ENCODE peak calls at places on chromosomes 3 and 15, in five cellular contexts. R, S, W, I and B are unnamed samples.

GRCh38 chr3:101066776-101067175 is 73.6 kb upstream of the ABI3BP start:
- DNase-seq in R (peak), S (no peak), W (no peak), I (no peak), B (peak)

GRCh38 chr3:131896285-131896684 is 138.5 kb downstream of the CPNE4 start:
- DNase-seq in R (no peak), S (no peak), W (no peak), I (no peak), B (no peak)

GRCh38 chr3:45029661-45030060 is 3.6 kb downstream of the CLEC3B start:
- DNase-seq in R (peak), S (no peak), W (no peak), I (peak), B (peak)

GRCh38 chr3:180335056-180335455 is 266.9 kb upstream of the TTC14 start:
- DNase-seq in R (no peak), S (no peak), W (no peak), I (no peak), B (no peak)

GRCh38 chr15:38854506-38854905 is 289.9 kb upstream of the RASGRP1 start:
- DNase-seq in R (no peak), S (no peak), W (no peak), I (no peak), B (no peak)

GRCh38 chr3:158845748-158846350 is 44.0 kb downstream of the MFSD1 start:
- DNase-seq in R (peak), S (no peak), W (peak), I (no peak), B (peak)

GRCh38 chr3:129549006-129549800 is 6.2 kb downstream of the H1-8 start:
- DNase-seq in R (no peak), S (no peak), W (no peak), I (no peak), B (peak)

GRCh38 chr3:139534992-139535879 is 4.3 kb downstream of the RBP1 start:
- DNase-seq in R (peak), S (peak), W (no peak), I (peak), B (peak)

GRCh38 chr3:72887378-72887722 is 496 bp upstream of the GXYLT2 start:
- DNase-seq in R (no peak), S (no peak), W (no peak), I (no peak), B (peak)

GRCh38 chr3:160665784-160666526 is 11.0 kb upstream of the ARL14 start:
- DNase-seq in R (peak), S (peak), W (no peak), I (no peak), B (peak)

GRCh38 chr3:56361731-56362130 is 106.5 kb downstream of the ERC2 start:
- DNase-seq in R (no peak), S (no peak), W (no peak), I (no peak), B (no peak)

GRCh38 chr3:194772241-194773000 is 86.7 kb downstream of the FAM43A start:
- DNase-seq in R (no peak), S (no peak), W (no peak), I (no peak), B (no peak)

GRCh38 chr15:85831415-85832113 is 36.8 kb upstream of the KLHL25 start:
- DNase-seq in R (peak), S (no peak), W (peak), I (peak), B (peak)

GRCh38 chr3:175179055-175179454 is 319.9 kb downstream of the NAALADL2 start:
- DNase-seq in R (no peak), S (no peak), W (no peak), I (no peak), B (no peak)

GRCh38 chr3:81699921-81700320 is 61.5 kb downstream of the GBE1 start:
- DNase-seq in R (no peak), S (no peak), W (no peak), I (no peak), B (no peak)

GRCh38 chr15:57911247-57911646 is 154.3 kb downstream of the ALDH1A2 start:
- DNase-seq in R (peak), S (no peak), W (no peak), I (no peak), B (peak)

GRCh38 chr3:173586176-173586575 is 188.6 kb downstream of the NLGN1 start:
- DNase-seq in R (no peak), S (no peak), W (no peak), I (no peak), B (no peak)

GRCh38 chr3:11001020-11001657 is 8.6 kb downstream of the SLC6A1 start:
- DNase-seq in R (no peak), S (no peak), W (no peak), I (no peak), B (no peak)

GRCh38 chr3:138457863-138458735 is 23.7 kb downstream of the ESYT3 start:
- DNase-seq in R (no peak), S (no peak), W (no peak), I (no peak), B (no peak)

GRCh38 chr3:154886437-154886836 is 193.7 kb upstream of the MME start:
- DNase-seq in R (peak), S (peak), W (no peak), I (no peak), B (peak)

GRCh38 chr15:48370460-48370859 is 39.2 kb downstream of the DUT start:
- DNase-seq in R (peak), S (no peak), W (no peak), I (no peak), B (peak)

GRCh38 chr15:52280326-52281084 is 15.1 kb downstream of the MYO5C start:
- DNase-seq in R (no peak), S (no peak), W (no peak), I (no peak), B (no peak)

GRCh38 chr15:97521894-97522293 is 438.6 kb upstream of the ARRDC4 start:
- DNase-seq in R (no peak), S (no peak), W (no peak), I (no peak), B (peak)

GRCh38 chr3:134327594-134327975 is 46.7 kb downstream of the AMOTL2 start:
- DNase-seq in R (peak), S (no peak), W (no peak), I (no peak), B (peak)

GRCh38 chr3:121111914-121112612 is 204.1 kb downstream of the STXBP5L start:
- DNase-seq in R (no peak), S (no peak), W (no peak), I (no peak), B (no peak)

GRCh38 chr3:149462051-149462450 is 12.4 kb upstream of the TM4SF4 start:
- DNase-seq in R (no peak), S (no peak), W (no peak), I (no peak), B (no peak)

GRCh38 chr3:42750834-42751233 is 22.2 kb downstream of the CCDC13 start:
- DNase-seq in R (no peak), S (no peak), W (no peak), I (no peak), B (no peak)

GRCh38 chr15:80871801-80872327 is 92.7 kb downstream of the CEMIP start:
- DNase-seq in R (no peak), S (no peak), W (no peak), I (no peak), B (no peak)

GRCh38 chr3:58993547-58993946 is 56.3 kb downstream of the CFAP20DC start:
- DNase-seq in R (no peak), S (no peak), W (no peak), I (no peak), B (no peak)

GRCh38 chr3:195162033-195162669 is 108.8 kb downstream of the XXYLT1 start:
- DNase-seq in R (no peak), S (no peak), W (no peak), I (no peak), B (no peak)

GRCh38 chr3:46609944-46610722 is 2.2 kb upstream of the FAM240A start:
- DNase-seq in R (no peak), S (no peak), W (no peak), I (no peak), B (no peak)

GRCh38 chr3:197298341-197298857 is at the start of gene DLG1:
- DNase-seq in R (peak), S (peak), W (peak), I (peak), B (peak)

GRCh38 chr3:141456328-141456689 is 30.5 kb upstream of the RASA2 start:
- DNase-seq in R (peak), S (no peak), W (no peak), I (no peak), B (peak)

GRCh38 chr15:44798815-44799214 is 62.5 kb downstream of the TRIM69 start:
- DNase-seq in R (no peak), S (no peak), W (peak), I (no peak), B (peak)

GRCh38 chr3:101142160-101142559 is 148.9 kb upstream of the ABI3BP start:
- DNase-seq in R (no peak), S (no peak), W (no peak), I (no peak), B (no peak)

GRCh38 chr3:87333393-87333892 is 57.1 kb upstream of the POU1F1 start:
- DNase-seq in R (peak), S (peak), W (peak), I (no peak), B (peak)

GRCh38 chr3:127652246-127652995 is 20.3 kb upstream of the ABTB1 start:
- DNase-seq in R (peak), S (no peak), W (peak), I (no peak), B (peak)

GRCh38 chr3:119311191-119311925 is 17.2 kb downstream of the ARHGAP31 start:
- DNase-seq in R (peak), S (no peak), W (no peak), I (no peak), B (peak)
- H3K4me3 ChIP-seq in R (no peak), S (no peak), W (no peak), I (no peak), B (no peak)

GRCh38 chr3:14789221-14789620 is 29.5 kb upstream of the FGD5 start:
- DNase-seq in R (no peak), S (no peak), W (no peak), I (peak), B (no peak)

GRCh38 chr3:14786369-14786768 is 32.4 kb upstream of the FGD5 start:
- DNase-seq in R (no peak), S (no peak), W (no peak), I (no peak), B (no peak)

GRCh38 chr3:14788644-14789043 is 30.1 kb upstream of the FGD5 start:
- DNase-seq in R (no peak), S (no peak), W (no peak), I (no peak), B (no peak)

GRCh38 chr3:14789640-14790285 is 29.0 kb upstream of the FGD5 start:
- DNase-seq in R (no peak), S (no peak), W (no peak), I (peak), B (no peak)

DNA sequence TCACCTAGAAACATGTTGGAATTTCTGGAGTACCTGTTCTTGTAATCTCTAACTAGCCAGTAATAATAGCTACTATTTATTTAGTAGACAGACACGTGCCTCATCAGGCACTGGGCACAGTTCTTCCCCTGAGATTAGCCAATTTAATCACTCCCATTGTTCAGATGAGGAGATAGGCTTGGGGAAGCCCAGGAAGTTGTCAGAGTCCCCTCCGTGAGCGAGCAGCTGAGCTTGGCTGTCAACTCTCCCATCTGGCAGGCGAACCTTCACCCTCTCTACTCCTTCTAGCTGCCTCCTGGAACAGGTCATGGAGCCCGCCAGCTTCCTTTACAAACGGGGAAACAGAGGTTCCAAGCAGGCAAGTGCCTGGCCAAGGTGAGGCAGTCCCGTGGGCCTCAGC is 31.1 kb upstream of the FGD5 start:
- DNase-seq in R (no peak), S (no peak), W (no peak), I (no peak), B (no peak)
- H3K4me3 ChIP-seq in R (no peak), S (no peak), W (no peak), I (no peak), B (no peak)

DNA sequence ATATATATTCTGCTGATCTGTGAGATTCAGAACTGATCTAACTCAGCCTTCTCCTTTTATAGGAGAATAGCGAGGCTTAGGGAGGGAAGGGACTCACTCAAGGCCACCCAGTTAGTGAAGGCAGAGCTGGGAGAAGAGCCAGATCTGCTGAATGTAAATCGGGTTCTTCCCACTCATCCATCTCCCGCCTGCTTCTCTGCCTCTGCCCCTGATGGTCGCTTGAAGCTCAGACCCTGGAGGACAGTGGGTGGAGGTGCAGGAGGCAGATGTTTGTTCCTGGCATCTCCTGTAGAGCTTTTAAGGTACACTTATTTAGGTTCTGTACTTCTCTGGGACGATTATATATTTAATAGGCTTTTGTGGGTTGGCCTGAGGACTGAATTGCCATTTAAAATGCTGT is 4.3 kb downstream of the PDIA5 start:
- DNase-seq in R (peak), S (no peak), W (no peak), I (no peak), B (no peak)
- H3K4me3 ChIP-seq in R (no peak), S (no peak), W (no peak), I (no peak), B (no peak)

GRCh38 chr15:63013052-63013808 is 29.3 kb upstream of the TPM1 start:
- DNase-seq in R (peak), S (peak), W (no peak), I (peak), B (peak)
- H3K4me3 ChIP-seq in R (no peak), S (no peak), W (no peak), I (no peak), B (no peak)

GRCh38 chr3:13282528-13282985 is 137.6 kb downstream of the NUP210 start:
- DNase-seq in R (no peak), S (no peak), W (no peak), I (no peak), B (no peak)
- H3K4me3 ChIP-seq in R (no peak), S (no peak), W (no peak), I (peak), B (no peak)

GRCh38 chr3:144167634-144168033 is 196.0 kb downstream of the DIPK2A start:
- DNase-seq in R (no peak), S (no peak), W (no peak), I (no peak), B (no peak)
- H3K4me3 ChIP-seq in R (no peak), S (no peak), W (no peak), I (no peak), B (no peak)